ENCODE peak calls at places on chromosomes 6 and 20, in seven cellular contexts. One of them, this sample, is unnamed.
A peak's percentile ranks its signal among the peaks of the same experiment; 100 is the strongest.

GRCh38 chr20:32988008-32988407 is 16.2 kb downstream of the SUN5 start:
- DNase-seq in sigmoid colon: no peak
- DNase-seq in tibial nerve: no peak
- DNase-seq in A549: no peak
- DNase-seq in transverse colon: no peak
- DNase-seq in HepG2: no peak
- DNase-seq in SK-N-SH: no peak
- DNase-seq in this sample: no peak

GRCh38 chr6:22350109-22350508 is 53.3 kb upstream of the PRL start:
- DNase-seq in A549: no peak
- DNase-seq in sigmoid colon: no peak
- DNase-seq in tibial nerve: no peak
- DNase-seq in SK-N-SH: peak; percentile 28
- DNase-seq in HepG2: no peak
- DNase-seq in transverse colon: no peak
- DNase-seq in this sample: no peak

GRCh38 chr20:21161926-21162325 is 36.0 kb downstream of the KIZ start:
- DNase-seq in SK-N-SH: no peak
- DNase-seq in HepG2: no peak
- DNase-seq in tibial nerve: no peak
- DNase-seq in A549: no peak
- DNase-seq in sigmoid colon: no peak
- DNase-seq in transverse colon: no peak
- DNase-seq in this sample: no peak

GRCh38 chr6:35359346-35359743 is 17.0 kb downstream of the PPARD start:
- DNase-seq in transverse colon: no peak
- DNase-seq in SK-N-SH: no peak
- DNase-seq in sigmoid colon: peak; percentile 24
- DNase-seq in A549: no peak
- DNase-seq in HepG2: no peak
- DNase-seq in tibial nerve: no peak
- DNase-seq in this sample: no peak

GRCh38 chr6:145020543-145020942 is 714.8 kb downstream of the EPM2A start:
- DNase-seq in SK-N-SH: no peak
- DNase-seq in HepG2: no peak
- DNase-seq in transverse colon: no peak
- DNase-seq in A549: no peak
- DNase-seq in sigmoid colon: no peak
- DNase-seq in tibial nerve: no peak
- DNase-seq in this sample: no peak

GRCh38 chr6:40036186-40036585 is 101.9 kb upstream of the MOCS1 start:
- DNase-seq in tibial nerve: no peak
- DNase-seq in HepG2: no peak
- DNase-seq in transverse colon: no peak
- DNase-seq in sigmoid colon: no peak
- DNase-seq in SK-N-SH: no peak
- DNase-seq in A549: no peak
- DNase-seq in this sample: no peak

GRCh38 chr20:37989601-37990001 is 43.7 kb downstream of the TTI1 start:
- DNase-seq in sigmoid colon: no peak
- DNase-seq in tibial nerve: no peak
- DNase-seq in A549: no peak
- DNase-seq in transverse colon: peak; percentile 66
- DNase-seq in SK-N-SH: no peak
- DNase-seq in HepG2: no peak
- DNase-seq in this sample: no peak

GRCh38 chr6:157988700-157989063 is 7.0 kb downstream of the SYNJ2 start:
- DNase-seq in tibial nerve: no peak
- DNase-seq in sigmoid colon: peak; percentile 39
- DNase-seq in HepG2: no peak
- DNase-seq in SK-N-SH: no peak
- DNase-seq in A549: no peak
- DNase-seq in transverse colon: no peak
- DNase-seq in this sample: no peak

GRCh38 chr6:44341095-44341890 is 1.2 kb upstream of the SPATS1 start:
- DNase-seq in sigmoid colon: no peak
- DNase-seq in SK-N-SH: peak; percentile 16
- DNase-seq in A549: no peak
- DNase-seq in tibial nerve: no peak
- DNase-seq in HepG2: no peak
- DNase-seq in transverse colon: no peak
- DNase-seq in this sample: no peak

GRCh38 chr6:112252571-112253504 is 1.5 kb downstream of the LAMA4 start:
- DNase-seq in transverse colon: no peak
- DNase-seq in HepG2: no peak
- DNase-seq in tibial nerve: no peak
- DNase-seq in sigmoid colon: no peak
- DNase-seq in SK-N-SH: no peak
- DNase-seq in A549: no peak
- DNase-seq in this sample: no peak

GRCh38 chr20:61628901-61629300 is 376.8 kb downstream of the CDH4 start:
- DNase-seq in transverse colon: no peak
- DNase-seq in tibial nerve: no peak
- DNase-seq in SK-N-SH: peak; percentile 71
- DNase-seq in sigmoid colon: no peak
- DNase-seq in HepG2: no peak
- DNase-seq in A549: no peak
- DNase-seq in this sample: no peak

GRCh38 chr20:61627791-61628415 is 375.8 kb downstream of the CDH4 start:
- DNase-seq in SK-N-SH: no peak
- DNase-seq in A549: no peak
- DNase-seq in transverse colon: no peak
- DNase-seq in sigmoid colon: no peak
- DNase-seq in HepG2: no peak
- DNase-seq in tibial nerve: no peak
- DNase-seq in this sample: no peak

GRCh38 chr20:61628480-61628879 is 376.4 kb downstream of the CDH4 start:
- DNase-seq in sigmoid colon: no peak
- DNase-seq in tibial nerve: no peak
- DNase-seq in HepG2: no peak
- DNase-seq in transverse colon: no peak
- DNase-seq in A549: no peak
- DNase-seq in SK-N-SH: peak; percentile 84
- DNase-seq in this sample: no peak

GRCh38 chr20:61623451-61623850 is 371.4 kb downstream of the CDH4 start:
- DNase-seq in tibial nerve: no peak
- DNase-seq in sigmoid colon: no peak
- DNase-seq in A549: no peak
- DNase-seq in HepG2: no peak
- DNase-seq in SK-N-SH: no peak
- DNase-seq in transverse colon: no peak
- DNase-seq in this sample: no peak

DNA sequence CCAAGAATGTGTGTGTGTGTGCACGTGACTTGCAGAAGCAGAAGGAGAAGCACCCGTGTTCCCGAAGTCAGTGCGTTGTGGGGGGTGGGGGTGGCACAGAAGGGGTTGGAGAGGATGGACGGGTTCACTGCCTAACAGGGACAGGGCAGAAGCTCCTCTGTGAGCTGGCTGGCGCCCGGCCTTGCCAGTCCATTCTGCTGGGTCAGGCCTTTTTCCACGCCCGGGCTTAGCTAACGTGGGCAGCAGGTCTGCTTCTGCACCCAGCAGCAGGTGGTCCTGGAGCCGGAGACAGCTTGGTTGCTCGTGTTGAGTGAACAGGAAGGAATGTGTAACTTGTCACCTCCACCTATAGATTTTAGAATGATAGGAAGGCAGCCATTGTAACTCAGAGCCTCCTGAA is 374.4 kb downstream of the CDH4 start:
- DNase-seq in transverse colon: no peak
- DNase-seq in SK-N-SH: no peak
- DNase-seq in sigmoid colon: no peak
- DNase-seq in HepG2: no peak
- DNase-seq in tibial nerve: no peak
- DNase-seq in A549: no peak
- DNase-seq in this sample: no peak
- H3K4me3 ChIP-seq in transverse colon: no peak overlapping the region
- H3K4me3 ChIP-seq in SK-N-SH: no peak overlapping the region
- H3K4me3 ChIP-seq in sigmoid colon: no peak overlapping the region
- H3K4me3 ChIP-seq in HepG2: no peak overlapping the region
- H3K4me3 ChIP-seq in tibial nerve: no peak overlapping the region
- H3K4me3 ChIP-seq in A549: no peak overlapping the region
- H3K4me3 ChIP-seq in this sample: no peak overlapping the region

DNA sequence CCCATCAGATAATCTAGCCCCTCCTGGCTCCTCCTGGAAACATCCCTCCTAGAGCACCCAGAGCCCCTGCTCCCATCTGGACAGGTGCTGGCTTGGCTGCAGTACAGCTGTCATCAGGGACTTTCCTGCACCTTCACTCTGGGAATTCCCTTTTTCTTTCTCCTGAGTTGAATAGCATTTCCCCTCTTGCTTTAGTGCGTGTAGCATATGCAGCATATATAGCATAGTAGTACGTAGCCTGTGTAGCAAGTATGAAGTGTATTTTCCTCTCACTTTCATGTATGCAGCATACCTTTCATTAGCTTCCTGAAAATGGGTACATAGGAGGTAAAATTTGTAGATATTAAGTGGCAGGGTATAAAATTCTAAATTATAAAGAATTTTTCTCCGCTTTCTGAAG is 352.9 kb downstream of the ESR1 start:
- DNase-seq in SK-N-SH: no peak
- DNase-seq in HepG2: no peak
- DNase-seq in transverse colon: no peak
- DNase-seq in A549: no peak
- DNase-seq in sigmoid colon: no peak
- DNase-seq in tibial nerve: no peak
- DNase-seq in this sample: no peak
- TF ChIP-seq EP300 in SK-N-SH: no peak
- TF ChIP-seq EP300 in HepG2: no peak
- TF ChIP-seq EP300 in transverse colon: no peak
- TF ChIP-seq EP300 in A549: no peak
- TF ChIP-seq EP300 in sigmoid colon: no peak
- TF ChIP-seq EP300 in tibial nerve: no peak
- TF ChIP-seq EP300 in this sample: no peak

GRCh38 chr6:30076333-30076732 is 764 bp upstream of the RNF39 start:
- DNase-seq in sigmoid colon: no peak
- DNase-seq in transverse colon: no peak
- DNase-seq in SK-N-SH: peak; percentile 4
- DNase-seq in tibial nerve: no peak
- DNase-seq in HepG2: peak; percentile 18
- DNase-seq in A549: no peak
- DNase-seq in this sample: no peak
- H3K4me3 ChIP-seq in sigmoid colon: no peak overlapping the region
- H3K4me3 ChIP-seq in transverse colon: no peak overlapping the region
- H3K4me3 ChIP-seq in SK-N-SH: no peak overlapping the region
- H3K4me3 ChIP-seq in tibial nerve: no peak overlapping the region
- H3K4me3 ChIP-seq in HepG2: no peak overlapping the region
- H3K4me3 ChIP-seq in A549: no peak overlapping the region
- H3K4me3 ChIP-seq in this sample: no peak overlapping the region

DNA sequence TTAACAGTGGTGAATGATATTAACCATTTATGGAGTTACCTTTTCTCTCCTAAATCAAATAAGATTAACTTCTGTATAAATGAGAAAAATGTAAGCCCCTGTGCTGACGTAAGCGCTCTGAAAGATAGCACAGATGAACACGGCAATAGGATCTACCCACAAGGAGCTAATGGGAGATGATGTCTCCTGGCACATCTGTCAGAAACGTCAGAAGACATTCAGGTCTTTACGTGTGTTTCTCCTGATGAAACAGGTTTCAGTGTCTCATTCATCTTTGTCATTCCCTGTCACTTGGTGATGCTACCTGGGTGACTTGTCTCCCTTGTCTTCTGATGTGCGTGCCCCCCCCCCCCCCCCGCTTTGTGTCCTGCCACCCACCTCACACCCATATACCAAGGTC is 189.7 kb downstream of the DTNBP1 start:
- DNase-seq in SK-N-SH: no peak
- DNase-seq in A549: no peak
- DNase-seq in sigmoid colon: no peak
- DNase-seq in transverse colon: no peak
- DNase-seq in tibial nerve: no peak
- DNase-seq in HepG2: no peak
- DNase-seq in this sample: no peak
- TF ChIP-seq EP300 in SK-N-SH: no peak
- TF ChIP-seq EP300 in A549: no peak
- TF ChIP-seq EP300 in sigmoid colon: no peak
- TF ChIP-seq EP300 in transverse colon: no peak
- TF ChIP-seq EP300 in tibial nerve: no peak
- TF ChIP-seq EP300 in HepG2: no peak
- TF ChIP-seq EP300 in this sample: no peak

GRCh38 chr6:16314311-16314710 is 75.9 kb downstream of the GMPR start:
- DNase-seq in sigmoid colon: no peak
- DNase-seq in HepG2: no peak
- DNase-seq in transverse colon: no peak
- DNase-seq in A549: no peak
- DNase-seq in tibial nerve: no peak
- DNase-seq in SK-N-SH: no peak
- DNase-seq in this sample: no peak
- H3K4me3 ChIP-seq in sigmoid colon: no peak overlapping the region
- H3K4me3 ChIP-seq in HepG2: no peak overlapping the region
- H3K4me3 ChIP-seq in transverse colon: no peak overlapping the region
- H3K4me3 ChIP-seq in A549: no peak overlapping the region
- H3K4me3 ChIP-seq in tibial nerve: no peak overlapping the region
- H3K4me3 ChIP-seq in SK-N-SH: no peak overlapping the region
- H3K4me3 ChIP-seq in this sample: no peak overlapping the region

DNA sequence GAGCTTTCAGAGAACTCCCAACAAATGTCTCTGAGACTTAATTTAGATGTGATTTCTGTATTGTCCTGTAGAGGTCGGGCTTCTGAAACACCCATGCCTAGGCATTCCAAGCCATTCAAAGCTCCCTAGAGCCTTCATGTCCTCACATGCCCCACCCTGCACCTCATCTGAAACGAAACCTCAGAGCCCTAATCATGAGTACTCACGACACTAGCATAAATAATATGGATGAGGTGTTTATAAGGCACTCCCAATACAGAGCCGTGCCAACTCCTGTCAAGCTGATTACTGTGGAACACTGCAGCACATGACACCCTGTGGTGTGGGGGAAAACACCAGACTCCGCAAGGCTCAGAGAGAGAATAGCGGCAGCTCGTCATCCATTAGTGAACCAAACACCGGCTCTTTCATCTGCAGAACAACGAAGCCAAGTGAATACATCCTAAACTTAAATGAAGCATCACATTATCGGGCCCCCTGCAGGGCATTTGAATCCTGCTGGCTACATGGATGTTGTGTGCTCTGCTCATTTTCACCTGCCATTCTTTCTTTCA is 83.8 kb downstream of the FNDC1 start:
- DNase-seq in A549: peak; percentile 32
- DNase-seq in tibial nerve: no peak
- DNase-seq in HepG2: peak; percentile 52
- DNase-seq in SK-N-SH: peak; percentile 65
- DNase-seq in sigmoid colon: no peak
- DNase-seq in transverse colon: no peak
- DNase-seq in this sample: peak; percentile 89
- TF ChIP-seq EP300 in A549: no peak
- TF ChIP-seq EP300 in tibial nerve: no peak
- TF ChIP-seq EP300 in HepG2: no peak
- TF ChIP-seq EP300 in SK-N-SH: no peak
- TF ChIP-seq EP300 in sigmoid colon: no peak
- TF ChIP-seq EP300 in transverse colon: no peak
- TF ChIP-seq EP300 in this sample: no peak

DNA sequence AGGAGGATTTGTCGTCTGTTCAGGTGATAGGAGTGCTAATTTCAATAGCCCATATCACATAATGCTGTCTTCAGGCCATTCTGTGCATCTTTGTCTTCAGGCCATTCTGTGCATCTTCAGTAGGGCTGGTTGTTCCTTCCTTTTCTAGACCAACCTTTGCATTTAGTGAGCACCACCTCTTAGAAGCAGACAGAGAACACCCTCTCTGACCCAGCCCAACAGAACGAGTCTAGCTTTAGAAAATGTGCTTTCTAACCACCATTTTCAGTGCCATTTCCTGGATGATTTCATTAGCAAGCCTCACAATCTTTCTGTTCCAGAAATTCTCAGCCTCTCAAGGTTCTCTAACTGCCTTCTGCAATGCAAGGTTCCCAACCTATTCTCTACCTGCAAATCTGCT is 215.3 kb upstream of the KCNQ5 start:
- DNase-seq in SK-N-SH: no peak
- DNase-seq in transverse colon: no peak
- DNase-seq in A549: no peak
- DNase-seq in HepG2: no peak
- DNase-seq in tibial nerve: no peak
- DNase-seq in sigmoid colon: no peak
- DNase-seq in this sample: no peak
- H3K4me3 ChIP-seq in SK-N-SH: no peak overlapping the region
- H3K4me3 ChIP-seq in transverse colon: no peak overlapping the region
- H3K4me3 ChIP-seq in A549: no peak overlapping the region
- H3K4me3 ChIP-seq in HepG2: no peak overlapping the region
- H3K4me3 ChIP-seq in tibial nerve: no peak overlapping the region
- H3K4me3 ChIP-seq in sigmoid colon: no peak overlapping the region
- H3K4me3 ChIP-seq in this sample: no peak overlapping the region

This sample was measured in esophagus muscularis mucosa.